ENCODE peak calls at places on chromosomes 3 and 15, in six cellular contexts. S is T-helper 17 cell; O is activated CD8-positive, alpha-beta memory T cell treated with anti-CD3 and anti-CD28 coated beads for 48 hours; B is foreskin fibroblast; M is ureter; J is Daoy. U is an unnamed sample.

GRCh38 chr15:53354905-53355304 is 404.6 kb downstream of the WDR72 start:
- DNase-seq in S (no peak), M (no peak), B (no peak), J (no peak), O (no peak), U (no peak)

GRCh38 chr15:38667875-38668274 is 103.3 kb upstream of the RASGRP1 start:
- DNase-seq in O (no peak), B (no peak), J (no peak), M (no peak), S (no peak), U (no peak)

GRCh38 chr15:37765809-37766208 is 168.6 kb upstream of the TMCO5A start:
- DNase-seq in S (no peak), O (no peak), M (no peak), B (peak), J (peak), U (no peak)

GRCh38 chr3:3619815-3620214 is 179.4 kb upstream of the LRRN1 start:
- DNase-seq in J (no peak), S (no peak), O (no peak), B (no peak), M (no peak), U (no peak)

GRCh38 chr15:34951993-34952392 is 17.5 kb downstream of the AQR start:
- DNase-seq in J (no peak), B (peak), S (no peak), M (no peak), O (no peak), U (no peak)

GRCh38 chr3:40637891-40638290 is 113.1 kb downstream of the ZNF621 start:
- DNase-seq in S (no peak), J (no peak), O (no peak), M (no peak), B (no peak), U (no peak)

GRCh38 chr3:40237892-40238571 is 71.5 kb upstream of the EIF1B start:
- DNase-seq in J (no peak), M (no peak), O (no peak), S (no peak), B (peak), U (no peak)

GRCh38 chr3:58022490-58022889 is 14.3 kb downstream of the FLNB start:
- DNase-seq in B (no peak), M (no peak), O (no peak), S (no peak), J (no peak), U (no peak)

GRCh38 chr3:127053450-127053849 is 70.5 kb downstream of the PLXNA1 start:
- DNase-seq in B (no peak), J (no peak), S (no peak), M (no peak), O (no peak), U (no peak)

GRCh38 chr15:40320931-40321371 is 2.5 kb upstream of the INAFM2 start:
- DNase-seq in M (no peak), O (no peak), J (peak), S (no peak), B (peak), U (peak)

GRCh38 chr15:85879334-85880163 is 84.8 kb upstream of the KLHL25 start:
- DNase-seq in O (no peak), S (no peak), B (no peak), J (peak), M (no peak), U (peak)

GRCh38 chr3:29642393-29643033 is 361.6 kb downstream of the RBMS3 start:
- DNase-seq in M (no peak), S (no peak), J (peak), O (no peak), B (peak), U (peak)

GRCh38 chr3:16101295-16102186 is 72.9 kb upstream of the GALNT15 start:
- DNase-seq in O (no peak), S (no peak), J (peak), B (peak), M (no peak), U (peak)

GRCh38 chr3:195546130-195546560 is 3.0 kb upstream of the PPP1R2 start:
- DNase-seq in J (peak), B (peak), M (peak), S (no peak), O (no peak), U (peak)

GRCh38 chr3:149015383-149015782 is 24.0 kb downstream of the GYG1 start:
- DNase-seq in M (no peak), B (peak), O (no peak), S (no peak), J (no peak), U (no peak)

GRCh38 chr15:77474987-77475385 is 54.3 kb downstream of the HMG20A start:
- DNase-seq in S (no peak), B (no peak), J (no peak), O (no peak), M (no peak), U (no peak)

GRCh38 chr3:113663324-113663750 is 33.1 kb downstream of the USF3 start:
- DNase-seq in S (no peak), O (no peak), M (no peak), J (no peak), B (no peak), U (no peak)

GRCh38 chr3:140898340-140899180 is 43.1 kb upstream of the SLC25A36 start:
- DNase-seq in B (peak), M (no peak), J (peak), S (no peak), O (no peak), U (peak)

GRCh38 chr3:17845026-17845425 is 102.6 kb upstream of the TBC1D5 start:
- DNase-seq in O (no peak), S (no peak), B (peak), J (no peak), M (no peak), U (no peak)

GRCh38 chr15:69305204-69305931 is 6.7 kb downstream of the PAQR5 start:
- DNase-seq in S (no peak), B (peak), O (no peak), M (no peak), J (peak), U (peak)

GRCh38 chr3:121660356-121661171 is at the start of gene HCLS1:
- DNase-seq in S (peak), J (no peak), M (peak), O (peak), B (peak), U (no peak)

U was measured in RCC 7860.